ENCODE peak calls at places on chromosome 11, in nine cellular contexts. C is bronchial epithelial cell; N is sigmoid colon; S is LoVo; Q is A549; W is activated CD8-positive, alpha-beta memory T cell treated with anti-CD3 and anti-CD28 coated beads, Interleukin-2, amount 50 U/mL, for 4 hours; H is GM04503; R is memory B cell; O is mucosa of gallbladder. Z is an unnamed sample.

GRCh38 chr11:62358273-62358672 is 21.0 kb downstream of the ASRGL1 start:
- DNase-seq in C (no peak), N (no peak), S (no peak), Q (no peak), W (no peak), H (no peak), R (no peak), O (no peak), Z (no peak)

GRCh38 chr11:74226907-74227306 is 55.8 kb downstream of the PPME1 start:
- DNase-seq in C (no peak), N (no peak), S (no peak), Q (no peak), W (no peak), H (no peak), R (no peak), O (no peak), Z (no peak)

GRCh38 chr11:119982517-119983239 is 155.2 kb downstream of the TRIM29 start:
- DNase-seq in C (no peak), N (no peak), S (no peak), Q (no peak), W (no peak), H (no peak), R (no peak), O (no peak), Z (no peak)

GRCh38 chr11:64918056-64918455 is 1.0 kb upstream of the ATG2A start:
- DNase-seq in C (peak; percentile 25), N (peak; percentile 60), S (peak; percentile 6), Q (no peak), W (no peak), H (peak; percentile 26), R (no peak), O (no peak), Z (no peak)

GRCh38 chr11:438101-438844 is 3.5 kb downstream of the ANO9 start:
- DNase-seq in C (no peak), N (no peak), S (no peak), Q (no peak), W (no peak), H (no peak), R (no peak), O (no peak), Z (no peak)

GRCh38 chr11:118227865-118228785 is 3.3 kb upstream of the JAML start:
- DNase-seq in C (no peak), N (no peak), S (no peak), Q (no peak), W (no peak), H (no peak), R (no peak), O (no peak), Z (no peak)

GRCh38 chr11:120197254-120197891 is 13.5 kb upstream of the OAF start:
- DNase-seq in C (no peak), N (no peak), S (no peak), Q (no peak), W (no peak), H (no peak), R (no peak), O (no peak), Z (no peak)

GRCh38 chr11:133115099-133115498 is 417.2 kb downstream of the OPCML start:
- DNase-seq in C (no peak), N (no peak), S (no peak), Q (no peak), W (no peak), H (no peak), R (no peak), O (no peak), Z (no peak)

GRCh38 chr11:99739464-99740089 is 718.8 kb downstream of the CNTN5 start:
- DNase-seq in C (peak; percentile 42), N (no peak), S (peak; percentile 16), Q (peak; percentile 3), W (no peak), H (no peak), R (no peak), O (no peak), Z (no peak)

GRCh38 chr11:102240502-102240901 is 76.8 kb upstream of the BIRC3 start:
- DNase-seq in C (no peak), N (no peak), S (no peak), Q (no peak), W (no peak), H (peak; percentile 71), R (no peak), O (no peak), Z (no peak)

GRCh38 chr11:104098132-104098531 is 61.7 kb downstream of the DDI1 start:
- DNase-seq in C (no peak), N (no peak), S (no peak), Q (no peak), W (no peak), H (no peak), R (no peak), O (no peak), Z (no peak)

GRCh38 chr11:58039589-58039988 is 8.8 kb downstream of the OR6Q1 start:
- DNase-seq in C (no peak), N (no peak), S (no peak), Q (no peak), W (no peak), H (no peak), R (no peak), O (no peak), Z (no peak)

GRCh38 chr11:11483622-11484021 is 130.6 kb upstream of the CSNK2A3 start:
- DNase-seq in C (no peak), N (no peak), S (no peak), Q (no peak), W (no peak), H (no peak), R (no peak), O (no peak), Z (no peak)

GRCh38 chr11:60813324-60813723 is 28.2 kb downstream of the MS4A10 start:
- DNase-seq in C (no peak), N (no peak), S (no peak), Q (no peak), W (no peak), H (no peak), R (no peak), O (no peak), Z (no peak)

GRCh38 chr11:70928854-70929598 is 323.4 kb downstream of the SHANK2 start:
- DNase-seq in C (no peak), N (no peak), S (no peak), Q (no peak), W (no peak), H (no peak), R (no peak), O (no peak), Z (no peak)

GRCh38 chr11:2547806-2548205 is 103.0 kb downstream of the KCNQ1 start:
- DNase-seq in C (no peak), N (peak; percentile 56), S (no peak), Q (no peak), W (no peak), H (no peak), R (no peak), O (no peak), Z (no peak)

GRCh38 chr11:69682221-69682620 is 7.1 kb upstream of the LTO1 start:
- DNase-seq in C (no peak), N (no peak), S (no peak), Q (no peak), W (no peak), H (no peak), R (no peak), O (no peak), Z (no peak)

GRCh38 chr11:2927493-2927800 is 1.8 kb downstream of the PHLDA2 start:
- DNase-seq in C (no peak), N (peak; percentile 54), S (no peak), Q (no peak), W (no peak), H (no peak), R (no peak), O (no peak), Z (no peak)

Z was measured in GM12878.